ENCODE peak calls at places on chromosome 12, in five cellular contexts. One of them, this sample, is unnamed.

GRCh38 chr12:122888232-122888752 is 7.6 kb downstream of the VPS37B start:
- DNase-seq in heart right ventricle: peak
- DNase-seq in myocyte: no peak
- DNase-seq in NCI-H524 treated with DMSO at 0.1 percent for 48 hours: no peak
- DNase-seq in IMR-90: peak
- DNase-seq in this sample: peak

GRCh38 chr12:116771651-116772050 is 33.5 kb downstream of the RNFT2 start:
- DNase-seq in heart right ventricle: no peak
- DNase-seq in myocyte: no peak
- DNase-seq in NCI-H524 treated with DMSO at 0.1 percent for 48 hours: no peak
- DNase-seq in IMR-90: peak
- DNase-seq in this sample: peak

GRCh38 chr12:11727133-11727664 is 77.7 kb downstream of the ETV6 start:
- DNase-seq in heart right ventricle: no peak
- DNase-seq in myocyte: no peak
- DNase-seq in NCI-H524 treated with DMSO at 0.1 percent for 48 hours: no peak
- DNase-seq in IMR-90: no peak
- DNase-seq in this sample: no peak

GRCh38 chr12:112160611-112161010 is 35.3 kb downstream of the TRAFD1 start:
- DNase-seq in heart right ventricle: no peak
- DNase-seq in myocyte: no peak
- DNase-seq in NCI-H524 treated with DMSO at 0.1 percent for 48 hours: no peak
- DNase-seq in IMR-90: no peak
- DNase-seq in this sample: no peak

GRCh38 chr12:43348221-43348620 is 203.8 kb downstream of the ADAMTS20 start:
- DNase-seq in heart right ventricle: no peak
- DNase-seq in myocyte: no peak
- DNase-seq in NCI-H524 treated with DMSO at 0.1 percent for 48 hours: no peak
- DNase-seq in IMR-90: no peak
- DNase-seq in this sample: no peak

GRCh38 chr12:12534134-12534866 is 28.4 kb downstream of the DUSP16 start:
- DNase-seq in heart right ventricle: no peak
- DNase-seq in myocyte: peak
- DNase-seq in NCI-H524 treated with DMSO at 0.1 percent for 48 hours: no peak
- DNase-seq in IMR-90: no peak
- DNase-seq in this sample: no peak

GRCh38 chr12:109995703-109996482 is at the start of gene GIT2:
- DNase-seq in heart right ventricle: peak
- DNase-seq in myocyte: peak
- DNase-seq in NCI-H524 treated with DMSO at 0.1 percent for 48 hours: peak
- DNase-seq in IMR-90: peak
- DNase-seq in this sample: peak

GRCh38 chr12:124758266-124759200 is 105.1 kb downstream of the SCARB1 start:
- DNase-seq in heart right ventricle: no peak
- DNase-seq in myocyte: no peak
- DNase-seq in NCI-H524 treated with DMSO at 0.1 percent for 48 hours: peak
- DNase-seq in IMR-90: no peak
- DNase-seq in this sample: no peak

GRCh38 chr12:16385779-16386646 is 38.6 kb downstream of the MGST1 start:
- DNase-seq in heart right ventricle: no peak
- DNase-seq in myocyte: peak
- DNase-seq in NCI-H524 treated with DMSO at 0.1 percent for 48 hours: no peak
- DNase-seq in IMR-90: peak
- DNase-seq in this sample: peak

GRCh38 chr12:54723653-54724256 is 75.6 kb upstream of the DCD start:
- DNase-seq in heart right ventricle: no peak
- DNase-seq in myocyte: peak
- DNase-seq in NCI-H524 treated with DMSO at 0.1 percent for 48 hours: no peak
- DNase-seq in IMR-90: peak
- DNase-seq in this sample: peak

GRCh38 chr12:13101854-13102375 is 1.6 kb downstream of the GSG1 start:
- DNase-seq in heart right ventricle: no peak
- DNase-seq in myocyte: no peak
- DNase-seq in NCI-H524 treated with DMSO at 0.1 percent for 48 hours: peak
- DNase-seq in IMR-90: peak
- DNase-seq in this sample: peak

GRCh38 chr12:4960030-4960429 is 50.3 kb downstream of the KCNA1 start:
- DNase-seq in heart right ventricle: peak
- DNase-seq in myocyte: peak
- DNase-seq in NCI-H524 treated with DMSO at 0.1 percent for 48 hours: no peak
- DNase-seq in IMR-90: no peak
- DNase-seq in this sample: no peak

GRCh38 chr12:66059670-66060069 is 70.9 kb downstream of the LLPH start:
- DNase-seq in heart right ventricle: no peak
- DNase-seq in myocyte: peak
- DNase-seq in NCI-H524 treated with DMSO at 0.1 percent for 48 hours: peak
- DNase-seq in IMR-90: no peak
- DNase-seq in this sample: no peak

GRCh38 chr12:28998662-28999120 is 150.4 kb upstream of the FAR2 start:
- DNase-seq in heart right ventricle: no peak
- DNase-seq in myocyte: peak
- DNase-seq in NCI-H524 treated with DMSO at 0.1 percent for 48 hours: no peak
- DNase-seq in IMR-90: peak
- DNase-seq in this sample: peak

GRCh38 chr12:120761581-120761980 is 36.0 kb downstream of the ACADS start:
- DNase-seq in heart right ventricle: no peak
- DNase-seq in myocyte: no peak
- DNase-seq in NCI-H524 treated with DMSO at 0.1 percent for 48 hours: no peak
- DNase-seq in IMR-90: peak
- DNase-seq in this sample: no peak

GRCh38 chr12:6614513-6615177 is 7.5 kb upstream of the CHD4 start:
- DNase-seq in heart right ventricle: no peak
- DNase-seq in myocyte: no peak
- DNase-seq in NCI-H524 treated with DMSO at 0.1 percent for 48 hours: no peak
- DNase-seq in IMR-90: no peak
- DNase-seq in this sample: peak

GRCh38 chr12:109440851-109441490 is 36.1 kb downstream of the KCTD10 start:
- DNase-seq in heart right ventricle: no peak
- DNase-seq in myocyte: no peak
- DNase-seq in NCI-H524 treated with DMSO at 0.1 percent for 48 hours: no peak
- DNase-seq in IMR-90: no peak
- DNase-seq in this sample: no peak

GRCh38 chr12:101238806-101239329 is 28.8 kb upstream of the SLC5A8 start:
- DNase-seq in heart right ventricle: peak
- DNase-seq in myocyte: no peak
- DNase-seq in NCI-H524 treated with DMSO at 0.1 percent for 48 hours: peak
- DNase-seq in IMR-90: no peak
- DNase-seq in this sample: no peak

GRCh38 chr12:12350868-12351463 is 924 bp upstream of the MANSC1 start:
- DNase-seq in heart right ventricle: no peak
- DNase-seq in myocyte: no peak
- DNase-seq in NCI-H524 treated with DMSO at 0.1 percent for 48 hours: no peak
- DNase-seq in IMR-90: peak
- DNase-seq in this sample: peak

GRCh38 chr12:96197503-96198272 is 3.5 kb downstream of the ELK3 start:
- DNase-seq in heart right ventricle: no peak
- DNase-seq in myocyte: peak
- DNase-seq in NCI-H524 treated with DMSO at 0.1 percent for 48 hours: no peak
- DNase-seq in IMR-90: peak
- DNase-seq in this sample: peak

GRCh38 chr12:132025526-132025925 is 75.8 kb downstream of the EP400 start:
- DNase-seq in heart right ventricle: no peak
- DNase-seq in myocyte: no peak
- DNase-seq in NCI-H524 treated with DMSO at 0.1 percent for 48 hours: no peak
- DNase-seq in IMR-90: no peak
- DNase-seq in this sample: no peak